ENCODE peak calls at places on chromosomes 4 and X, in four cellular contexts. U, T, M and Z are unnamed samples.

GRCh38 chrX:133983974-133984578 is 1.3 kb downstream of the GPC3 start:
- DNase-seq in M (no peak), T (peak), U (no peak), Z (no peak)

GRCh38 chr4:3336389-3337356 is 43.9 kb downstream of the RGS12 start:
- DNase-seq in M (no peak), T (no peak), U (no peak), Z (no peak)

GRCh38 chrX:23662853-23663252 is 4.4 kb upstream of the PRDX4 start:
- DNase-seq in T (no peak), M (no peak), U (no peak), Z (no peak)

GRCh38 chr4:174422893-174423256 is 99.4 kb downstream of the HPGD start:
- DNase-seq in U (no peak), T (no peak), M (no peak), Z (no peak)

GRCh38 chr4:13891544-13891939 is 264.0 kb upstream of the BOD1L1 start:
- DNase-seq in M (no peak), T (no peak), U (no peak), Z (no peak)

GRCh38 chr4:80173387-80173786 is 23.9 kb upstream of the PRDM8 start:
- DNase-seq in M (no peak), U (no peak), T (no peak), Z (no peak)

GRCh38 chr4:142663828-142664227 is 182.3 kb downstream of the INPP4B start:
- DNase-seq in T (no peak), M (no peak), U (no peak), Z (no peak)

GRCh38 chrX:107619836-107620235 is 8.5 kb upstream of the PRPS1 start:
- DNase-seq in T (no peak), U (no peak), M (no peak), Z (no peak)

GRCh38 chr4:138864961-138865720 is 150.4 kb upstream of the NOCT start:
- DNase-seq in T (no peak), M (no peak), U (no peak), Z (no peak)

GRCh38 chrX:110414679-110415439 is 56.2 kb downstream of the RTL9 start:
- DNase-seq in M (no peak), U (no peak), T (no peak), Z (no peak)

GRCh38 chr4:1945912-1946311 is 62.9 kb downstream of the NELFA start:
- DNase-seq in T (no peak), M (no peak), U (no peak), Z (no peak)

GRCh38 chr4:8819019-8819418 is 52.6 kb downstream of the HMX1 start:
- DNase-seq in T (no peak), U (no peak), M (no peak), Z (no peak)

GRCh38 chrX:107659768-107660167 is 31.5 kb downstream of the PRPS1 start:
- DNase-seq in T (no peak), M (peak), U (peak), Z (no peak)

GRCh38 chr4:26821677-26822503 is 38.8 kb upstream of the STIM2 start:
- DNase-seq in M (peak), U (no peak), T (no peak), Z (no peak)

GRCh38 chr4:102809691-102810090 is 17.7 kb downstream of the UBE2D3 start:
- DNase-seq in U (no peak), M (no peak), T (no peak), Z (no peak)

GRCh38 chr4:185381794-185382193 is 13.9 kb downstream of the LRP2BP start:
- DNase-seq in T (no peak), M (no peak), U (no peak), Z (no peak)

GRCh38 chrX:41300758-41301437 is 33.1 kb upstream of the DDX3X start:
- DNase-seq in T (no peak), U (no peak), M (peak), Z (no peak)

GRCh38 chr4:140926672-140927071 is 170.5 kb upstream of the TBC1D9 start:
- DNase-seq in U (no peak), M (no peak), T (no peak), Z (no peak)

GRCh38 chr4:48963042-48963679 is 22.9 kb upstream of the CWH43 start:
- DNase-seq in T (peak), U (peak), M (peak), Z (peak)

GRCh38 chr4:43481526-43481925 is 589.0 kb downstream of the GRXCR1 start:
- DNase-seq in U (no peak), M (no peak), T (no peak), Z (no peak)

GRCh38 chr4:107721436-107722090 is 1.5 kb upstream of the PAPSS1 start:
- DNase-seq in U (no peak), T (peak), M (no peak), Z (peak)

GRCh38 chr4:43564107-43564506 is 671.6 kb downstream of the GRXCR1 start:
- DNase-seq in T (no peak), U (no peak), M (no peak), Z (no peak)

GRCh38 chr4:18938343-18939109 is 917.0 kb upstream of the LCORL start:
- DNase-seq in U (no peak), T (no peak), M (no peak), Z (no peak)

GRCh38 chr4:20684852-20685763 is 15.2 kb upstream of the PACRGL start:
- DNase-seq in U (peak), T (no peak), M (peak), Z (no peak)

GRCh38 chr4:82431026-82431745 is 796 bp downstream of the ENOPH1 start:
- DNase-seq in M (peak), T (peak), U (peak), Z (no peak)

GRCh38 chr4:158673633-158674032 is 1.5 kb downstream of the ETFDH start:
- DNase-seq in T (no peak), M (no peak), U (no peak), Z (no peak)
- TF ChIP-seq TEAD4 in T (no peak), M (no peak), U (no peak), Z (no peak)

GRCh38 chrX:1392376-1393130 is 640 bp upstream of the SLC25A6 start:
- DNase-seq in T (peak), U (peak), M (peak), Z (no peak)
- TF ChIP-seq TEAD4 in T (no peak), U (no peak), M (no peak), Z (no peak)

DNA sequence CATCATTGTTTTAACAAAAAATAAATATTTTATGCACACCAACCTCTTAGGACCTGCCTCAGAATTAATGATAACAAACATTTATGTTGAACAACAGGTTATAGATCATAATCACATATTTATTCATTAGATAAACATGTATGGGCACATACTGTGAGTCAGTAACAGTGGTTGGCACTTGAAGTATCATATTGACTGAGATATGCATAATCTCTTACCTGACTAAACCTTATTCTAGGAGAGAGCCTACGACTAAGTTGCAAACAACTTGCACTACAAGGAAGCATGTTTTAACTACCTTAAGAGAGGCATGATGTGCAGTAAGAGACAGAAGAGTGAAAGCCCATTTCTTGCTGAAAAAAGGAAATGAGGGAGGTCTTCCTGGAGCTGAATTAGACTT is 6.5 kb upstream of the DACH2 start:
- DNase-seq in T (no peak), U (no peak), M (no peak), Z (no peak)
- TF ChIP-seq TEAD4 in T (no peak), U (no peak), M (no peak), Z (no peak)

DNA sequence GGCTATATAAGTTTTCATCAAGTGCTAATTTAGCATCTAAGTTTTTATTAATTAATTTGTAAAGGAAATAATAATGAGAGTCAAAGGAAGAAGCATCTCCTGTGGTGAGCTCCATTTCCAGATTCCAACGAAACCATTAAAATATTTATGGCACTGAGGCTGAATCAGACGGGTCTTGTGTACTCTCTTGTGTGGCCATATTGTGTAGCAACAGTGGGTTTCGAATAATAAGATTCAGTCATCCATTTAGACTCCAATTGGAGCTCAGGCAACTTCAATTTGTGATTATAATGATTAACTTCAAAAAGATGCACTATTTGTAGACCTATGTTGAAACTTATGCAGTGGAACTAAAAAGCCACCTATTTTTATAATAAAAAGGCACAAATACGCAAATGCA is 82.4 kb downstream of the SNCA start:
- DNase-seq in U (no peak), T (no peak), M (no peak), Z (no peak)
- TF ChIP-seq TEAD4 in U (no peak), T (no peak), M (no peak), Z (no peak)

GRCh38 chrX:28584025-28584424 is 3.2 kb upstream of the IL1RAPL1 start:
- DNase-seq in M (no peak), T (no peak), U (no peak), Z (no peak)
- TF ChIP-seq TEAD4 in M (no peak), T (no peak), U (no peak), Z (no peak)

DNA sequence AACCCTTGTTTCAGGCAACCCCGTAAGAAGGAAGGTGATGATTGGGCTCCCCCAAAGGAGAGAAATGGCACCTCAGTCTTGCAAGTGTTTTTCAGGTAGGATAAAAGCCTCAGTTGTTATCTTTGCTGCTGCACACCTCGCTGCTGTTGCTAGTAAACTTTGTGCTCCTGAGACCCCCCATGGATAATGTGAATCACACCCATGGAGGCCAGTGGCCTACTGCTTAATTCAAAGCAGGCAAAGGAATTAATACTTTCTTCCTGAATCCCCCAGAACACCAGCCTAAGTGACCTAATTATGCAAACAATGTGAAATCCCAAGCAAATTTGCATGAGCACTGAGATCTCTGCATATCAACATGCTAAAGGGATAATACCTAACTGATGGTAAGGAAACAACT is 337.5 kb downstream of the GRIA2 start:
- DNase-seq in M (no peak), U (no peak), T (no peak), Z (no peak)
- TF ChIP-seq TEAD4 in M (no peak), U (no peak), T (no peak), Z (no peak)

GRCh38 chr4:100780126-100780525 is 262.3 kb upstream of the EMCN start:
- DNase-seq in M (no peak), T (no peak), U (no peak), Z (no peak)

GRCh38 chr4:100782356-100782755 is 264.5 kb upstream of the EMCN start:
- DNase-seq in M (no peak), U (no peak), T (no peak), Z (no peak)

GRCh38 chr4:100781433-100781832 is 263.6 kb upstream of the EMCN start:
- DNase-seq in M (no peak), U (no peak), T (no peak), Z (no peak)

DNA sequence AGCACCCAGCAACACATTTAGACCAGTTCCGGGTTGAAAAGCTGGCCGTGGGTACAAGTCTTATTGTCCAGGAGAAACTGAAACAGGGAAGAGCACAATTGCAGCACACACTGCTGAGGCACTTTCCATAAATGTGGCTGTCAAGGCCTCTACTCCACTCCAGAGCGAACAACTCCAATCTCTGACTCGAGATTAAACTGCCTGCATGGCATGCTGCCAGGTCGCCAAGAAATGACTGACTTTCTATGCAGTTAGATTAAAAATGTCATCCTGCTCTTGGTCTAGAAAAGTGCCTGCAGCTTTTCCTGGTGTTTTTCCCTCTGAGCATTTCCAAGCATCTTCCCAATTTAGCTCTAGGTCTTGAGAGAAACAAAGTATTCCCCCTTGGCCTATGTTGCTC is 260.6 kb upstream of the EMCN start:
- DNase-seq in M (no peak), U (no peak), T (no peak), Z (no peak)
- TF ChIP-seq TEAD4 in M (no peak), U (no peak), T (no peak), Z (no peak)

GRCh38 chr4:121199742-121200561 is 35.8 kb upstream of the TNIP3 start:
- DNase-seq in M (no peak), U (no peak), T (no peak), Z (no peak)
- TF ChIP-seq TEAD4 in M (no peak), U (no peak), T (no peak), Z (no peak)